ENCODE peak calls at places on chromosomes 11 and 22, in six cellular contexts. D is fibroblast of mammary gland, N is pancreas, R is lower lobe of right lung, L is Calu3, Q is foreskin fibroblast. E is an unnamed sample.

GRCh38 chr22:45888221-45889092 is 88.5 kb downstream of the WNT7B start:
- DNase-seq in N (no peak), D (no peak), R (peak), Q (no peak), L (no peak), E (peak)

GRCh38 chr11:2825261-2825885 is 60.2 kb downstream of the CDKN1C start:
- DNase-seq in N (peak), D (peak), L (peak), Q (peak), R (peak), E (no peak)

GRCh38 chr11:554824-555499 is 5.6 kb downstream of the LMNTD2 start:
- DNase-seq in Q (peak), D (peak), N (peak), L (peak), R (peak), E (no peak)

GRCh38 chr11:17171916-17172315 is 35.9 kb downstream of the PIK3C2A start:
- DNase-seq in R (no peak), D (peak), L (no peak), Q (peak), N (no peak), E (no peak)

GRCh38 chr11:11382858-11383532 is 29.9 kb upstream of the CSNK2A3 start:
- DNase-seq in D (peak), R (no peak), Q (peak), L (no peak), N (no peak), E (no peak)

GRCh38 chr11:127521413-127521812 is 520.8 kb upstream of the KIRREL3 start:
- DNase-seq in Q (peak), N (no peak), L (no peak), R (no peak), D (no peak), E (no peak)

GRCh38 chr22:21698430-21699329 is 32.9 kb downstream of the PPIL2 start:
- DNase-seq in R (no peak), D (peak), Q (peak), L (no peak), N (no peak), E (no peak)

GRCh38 chr11:57648791-57649735 is 649 bp downstream of the YPEL4 start:
- DNase-seq in N (no peak), L (no peak), D (peak), Q (peak), R (no peak), E (no peak)

GRCh38 chr11:123235117-123235686 is 40.2 kb upstream of the CLMP start:
- DNase-seq in N (peak), D (peak), R (peak), Q (peak), L (peak), E (no peak)

GRCh38 chr11:44658451-44658850 is 68.3 kb upstream of the TSPAN18 start:
- DNase-seq in N (no peak), R (no peak), L (peak), Q (no peak), D (no peak), E (no peak)

GRCh38 chr11:14638561-14638960 is 5.0 kb upstream of the PDE3B start:
- DNase-seq in N (peak), L (no peak), D (no peak), R (no peak), Q (no peak), E (no peak)

GRCh38 chr11:2767751-2768150 is 68.0 kb upstream of the KCNQ1OT1 start:
- DNase-seq in R (no peak), N (peak), L (no peak), D (no peak), Q (no peak), E (no peak)

GRCh38 chr11:121965330-121965729 is 150.7 kb downstream of the BLID start:
- DNase-seq in Q (peak), N (no peak), D (peak), R (no peak), L (no peak), E (no peak)

GRCh38 chr11:42976636-42977217 is 335.1 kb upstream of the API5 start:
- DNase-seq in R (no peak), L (no peak), D (no peak), N (no peak), Q (no peak), E (no peak)

GRCh38 chr11:126991596-126991995 is 9.0 kb downstream of the KIRREL3 start:
- DNase-seq in D (peak), Q (peak), R (no peak), N (no peak), L (no peak), E (no peak)

GRCh38 chr11:119641991-119642745 is 86.8 kb downstream of the NECTIN1 start:
- DNase-seq in Q (peak), R (no peak), L (peak), D (peak), N (no peak), E (no peak)

GRCh38 chr11:131504199-131504949 is 134.0 kb downstream of the NTM start:
- DNase-seq in Q (no peak), D (no peak), L (no peak), R (no peak), N (no peak), E (no peak)

GRCh38 chr11:123316003-123316402 is 114.1 kb upstream of the GRAMD1B start:
- DNase-seq in Q (no peak), N (no peak), R (no peak), L (no peak), D (no peak), E (no peak)

GRCh38 chr11:115707180-115707905 is 203.1 kb upstream of the CADM1 start:
- DNase-seq in D (no peak), N (no peak), L (no peak), Q (no peak), R (no peak), E (no peak)

GRCh38 chr11:128924618-128925017 is 18.1 kb downstream of the TP53AIP1 start:
- DNase-seq in Q (no peak), R (no peak), D (no peak), N (no peak), L (no peak), E (no peak)

GRCh38 chr22:19889951-19890350 is 35.3 kb upstream of the GNB1L start:
- DNase-seq in R (no peak), N (no peak), Q (no peak), L (no peak), D (no peak), E (no peak)

GRCh38 chr11:134984421-134984820 is 572.4 kb upstream of the B3GAT1 start:
- DNase-seq in Q (no peak), L (no peak), N (no peak), D (no peak), R (no peak), E (no peak)

GRCh38 chr11:122743949-122744876 is 88.7 kb downstream of the UBASH3B start:
- DNase-seq in L (no peak), N (no peak), D (no peak), Q (no peak), R (no peak), E (no peak)

GRCh38 chr11:121467965-121468364 is 15.2 kb upstream of the SORL1-AS1 start:
- DNase-seq in D (no peak), N (no peak), R (no peak), L (no peak), Q (no peak), E (no peak)

GRCh38 chr11:120334894-120335462 is 1.2 kb upstream of the ARHGEF12 start:
- DNase-seq in L (peak), N (peak), D (peak), R (no peak), Q (peak), E (no peak)

GRCh38 chr22:42473484-42474193 is 41.4 kb upstream of the NFAM1 start:
- DNase-seq in Q (peak), L (peak), N (no peak), R (no peak), D (peak), E (no peak)

GRCh38 chr22:24160546-24160945 is 20.7 kb upstream of the SUSD2 start:
- DNase-seq in Q (no peak), D (no peak), N (no peak), R (no peak), L (no peak), E (no peak)

GRCh38 chr11:62539238-62539925 is 7.2 kb downstream of the AHNAK start:
- DNase-seq in R (no peak), L (peak), D (peak), Q (peak), N (peak), E (no peak)

GRCh38 chr22:49934144-49934890 is 15.9 kb downstream of the CRELD2 start:
- DNase-seq in N (peak), Q (peak), D (peak), L (peak), R (peak), E (no peak)

GRCh38 chr11:106748059-106748458 is 270.2 kb downstream of the GUCY1A2 start:
- DNase-seq in R (no peak), L (no peak), D (no peak), Q (no peak), N (no peak), E (no peak)

GRCh38 chr11:93541884-93542752 is 1.1 kb downstream of the SMCO4 start:
- DNase-seq in N (peak), R (peak), Q (peak), L (peak), D (peak), E (no peak)

GRCh38 chr11:100562102-100562501 is 125.0 kb upstream of the ARHGAP42 start:
- DNase-seq in R (no peak), D (peak), L (peak), Q (peak), N (peak), E (no peak)

GRCh38 chr11:134535029-134536025 is 123.3 kb upstream of the B3GAT1 start:
- DNase-seq in L (no peak), N (no peak), D (no peak), Q (no peak), R (no peak), E (peak)

GRCh38 chr11:16356057-16356750 is at the start of gene SOX6:
- DNase-seq in Q (peak), N (peak), D (no peak), R (no peak), L (peak), E (no peak)

GRCh38 chr11:12175694-12176241 is 65.4 kb downstream of the MICAL2 start:
- DNase-seq in R (no peak), Q (peak), D (peak), L (no peak), N (no peak), E (no peak)

GRCh38 chr11:94760296-94760695 is 7.9 kb upstream of the AMOTL1 start:
- DNase-seq in Q (no peak), N (no peak), R (no peak), D (no peak), L (no peak), E (no peak)

GRCh38 chr11:94762995-94763394 is 5.2 kb upstream of the AMOTL1 start:
- DNase-seq in Q (no peak), D (no peak), R (no peak), N (no peak), L (no peak), E (no peak)

GRCh38 chr11:94759522-94759921 is 8.6 kb upstream of the AMOTL1 start:
- DNase-seq in L (no peak), Q (peak), D (no peak), R (no peak), N (no peak), E (no peak)

GRCh38 chr11:94758671-94759070 is 9.5 kb upstream of the AMOTL1 start:
- DNase-seq in L (no peak), N (no peak), R (no peak), D (no peak), Q (no peak), E (no peak)

GRCh38 chr11:94762208-94762607 is 5.9 kb upstream of the AMOTL1 start:
- DNase-seq in L (peak), N (no peak), Q (peak), R (no peak), D (no peak), E (no peak)
- TF ChIP-seq CTCF in L (peak), N (no peak), Q (peak), R (peak), D (peak), E (peak)

GRCh38 chr11:116911981-116912734 is 74.7 kb upstream of the APOA1 start:
- DNase-seq in N (no peak), R (no peak), Q (peak), D (peak), L (no peak), E (no peak)
- TF ChIP-seq CTCF in N (no peak), R (no peak), Q (no peak), D (no peak), L (no peak), E (no peak)

DNA sequence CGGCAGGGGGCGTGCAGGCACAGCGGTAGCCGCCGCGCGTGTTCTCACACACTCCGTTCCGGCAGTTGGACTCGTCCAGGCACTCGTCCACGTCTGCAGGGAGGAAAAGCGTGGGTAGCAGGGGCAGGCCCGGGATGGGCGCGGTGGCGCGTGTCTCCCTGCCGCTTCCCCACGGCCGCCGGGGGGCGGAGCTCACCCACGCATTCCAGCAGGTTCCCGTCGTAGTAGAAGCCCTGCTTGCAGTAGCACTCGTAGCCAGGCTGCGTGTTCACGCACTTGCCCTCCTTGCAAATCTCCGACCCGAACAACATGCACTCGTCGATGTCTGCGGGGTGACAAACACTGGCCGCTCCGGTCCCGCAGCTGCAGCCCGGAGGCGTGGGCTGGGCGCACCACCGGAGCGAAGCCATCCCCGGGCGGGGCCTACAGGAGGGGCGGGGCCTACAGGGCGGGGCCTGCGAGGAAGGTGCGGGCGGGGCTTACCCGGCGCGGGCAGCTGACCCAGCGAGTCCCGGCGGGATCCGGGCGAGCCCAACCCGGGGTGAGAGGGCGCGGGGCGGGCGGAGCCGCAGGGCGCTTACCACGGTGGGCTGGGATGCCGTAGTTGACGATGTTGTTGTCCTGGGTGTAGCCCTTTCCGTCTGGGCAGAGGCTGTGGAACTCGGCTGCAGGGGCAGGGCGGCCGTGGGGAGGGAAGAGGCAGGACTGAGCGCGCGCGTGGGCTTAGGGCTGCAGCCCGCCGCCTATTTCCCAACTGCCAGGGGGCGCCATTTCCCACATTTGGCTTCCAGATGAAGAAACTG is 15.6 kb downstream of the SCYL1 start:
- DNase-seq in N (peak), L (peak), R (peak), Q (peak), D (peak), E (no peak)
- TF ChIP-seq CTCF in N (peak), L (peak), R (peak), Q (peak), D (peak), E (peak)

DNA sequence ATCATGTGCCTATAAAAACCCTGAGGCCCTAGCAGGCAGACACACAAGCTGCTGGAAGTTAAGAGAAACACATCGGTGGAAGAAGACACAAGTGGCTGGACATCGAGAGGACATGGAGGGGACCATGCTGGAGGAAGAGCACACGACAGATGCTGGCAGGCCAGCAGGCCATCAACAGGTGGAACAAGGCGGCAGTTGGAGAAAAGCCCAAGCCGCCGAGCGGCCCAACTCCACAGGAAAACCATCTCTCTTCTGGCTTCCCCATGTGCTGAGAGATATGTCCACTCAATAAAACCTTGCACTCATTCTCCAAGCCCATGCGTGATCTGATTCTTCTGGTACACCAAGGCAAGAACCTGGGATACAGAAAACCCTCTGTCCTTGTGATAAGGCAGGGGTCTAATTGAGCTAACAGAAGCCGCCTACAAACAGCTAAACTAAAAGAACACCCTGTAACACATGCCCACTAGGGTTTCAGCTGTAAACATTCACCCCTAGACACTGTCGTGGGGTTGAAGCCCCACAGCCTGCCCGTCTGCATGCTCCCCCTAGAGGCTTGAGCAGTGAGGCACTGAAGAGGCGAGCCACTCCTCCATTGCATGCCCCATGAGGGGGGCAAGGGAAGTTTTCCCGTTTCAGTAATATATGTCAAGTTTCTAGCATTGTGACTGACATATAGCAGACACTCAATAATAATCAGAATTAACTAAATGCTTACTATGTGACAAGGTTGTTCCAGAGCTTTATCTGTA is 39.0 kb upstream of the MMP20 start:
- DNase-seq in L (peak), N (no peak), Q (no peak), D (no peak), R (no peak), E (no peak)
- TF ChIP-seq CTCF in L (no peak), N (no peak), Q (peak), D (peak), R (peak), E (peak)